ENCODE peak calls at places on chromosomes 5 and 9, in seven cellular contexts. One of them, this sample, is unnamed. For H3K4me1, the result is how much of the 10 kb centered on the place peaks cover.

GRCh38 chr5:159552751-159553150 is 222.5 kb upstream of the IL12B start:
- DNase-seq in CD8-positive, alpha-beta memory T cell: no peak
- DNase-seq in PC-3: peak
- DNase-seq in ascending aorta: no peak
- DNase-seq in pancreas: no peak
- DNase-seq in breast epithelium: no peak
- DNase-seq in HCT116: no peak
- DNase-seq in this sample: no peak

GRCh38 chr5:25345240-25345771 is 700.5 kb upstream of the CDH10 start:
- DNase-seq in CD8-positive, alpha-beta memory T cell: no peak
- DNase-seq in PC-3: no peak
- DNase-seq in ascending aorta: no peak
- DNase-seq in pancreas: no peak
- DNase-seq in breast epithelium: no peak
- DNase-seq in HCT116: no peak
- DNase-seq in this sample: no peak

GRCh38 chr5:35195472-35195852 is 34.8 kb downstream of the PRLR start:
- DNase-seq in CD8-positive, alpha-beta memory T cell: no peak
- DNase-seq in PC-3: no peak
- DNase-seq in ascending aorta: no peak
- DNase-seq in pancreas: no peak
- DNase-seq in breast epithelium: no peak
- DNase-seq in HCT116: no peak
- DNase-seq in this sample: no peak

GRCh38 chr5:33601881-33602280 is 161.1 kb downstream of the TARS1 start:
- DNase-seq in CD8-positive, alpha-beta memory T cell: no peak
- DNase-seq in PC-3: no peak
- DNase-seq in ascending aorta: no peak
- DNase-seq in pancreas: no peak
- DNase-seq in breast epithelium: no peak
- DNase-seq in HCT116: no peak
- DNase-seq in this sample: peak

GRCh38 chr9:92180669-92181181 is 65.5 kb upstream of the SPTLC1 start:
- DNase-seq in CD8-positive, alpha-beta memory T cell: no peak
- DNase-seq in PC-3: peak
- DNase-seq in ascending aorta: no peak
- DNase-seq in pancreas: no peak
- DNase-seq in breast epithelium: no peak
- DNase-seq in HCT116: no peak
- DNase-seq in this sample: no peak

GRCh38 chr5:9619331-9620092 is 10.6 kb downstream of the TAS2R1 start:
- DNase-seq in CD8-positive, alpha-beta memory T cell: no peak
- DNase-seq in PC-3: no peak
- DNase-seq in ascending aorta: no peak
- DNase-seq in pancreas: no peak
- DNase-seq in breast epithelium: no peak
- DNase-seq in HCT116: no peak
- DNase-seq in this sample: peak

GRCh38 chr9:78278177-78278777 is 18.6 kb upstream of the PSAT1 start:
- DNase-seq in CD8-positive, alpha-beta memory T cell: no peak
- DNase-seq in PC-3: no peak
- DNase-seq in ascending aorta: no peak
- DNase-seq in pancreas: no peak
- DNase-seq in breast epithelium: no peak
- DNase-seq in HCT116: no peak
- DNase-seq in this sample: no peak

GRCh38 chr5:84384604-84385575 is at the start of gene EDIL3:
- DNase-seq in CD8-positive, alpha-beta memory T cell: no peak
- DNase-seq in PC-3: no peak
- DNase-seq in ascending aorta: peak
- DNase-seq in pancreas: no peak
- DNase-seq in breast epithelium: no peak
- DNase-seq in HCT116: no peak
- DNase-seq in this sample: peak

GRCh38 chr5:173823274-173823644 is 64.9 kb upstream of the CPEB4 start:
- DNase-seq in CD8-positive, alpha-beta memory T cell: no peak
- DNase-seq in PC-3: no peak
- DNase-seq in ascending aorta: no peak
- DNase-seq in pancreas: no peak
- DNase-seq in breast epithelium: no peak
- DNase-seq in HCT116: no peak
- DNase-seq in this sample: no peak

GRCh38 chr5:173826921-173827350 is 61.2 kb upstream of the CPEB4 start:
- DNase-seq in CD8-positive, alpha-beta memory T cell: no peak
- DNase-seq in PC-3: no peak
- DNase-seq in ascending aorta: no peak
- DNase-seq in pancreas: no peak
- DNase-seq in breast epithelium: no peak
- DNase-seq in HCT116: no peak
- DNase-seq in this sample: no peak

GRCh38 chr5:173823721-173824567 is 64.2 kb upstream of the CPEB4 start:
- DNase-seq in CD8-positive, alpha-beta memory T cell: no peak
- DNase-seq in PC-3: peak
- DNase-seq in ascending aorta: no peak
- DNase-seq in pancreas: peak
- DNase-seq in breast epithelium: peak
- DNase-seq in HCT116: no peak
- DNase-seq in this sample: peak

GRCh38 chr5:173826179-173826920 is 61.8 kb upstream of the CPEB4 start:
- DNase-seq in CD8-positive, alpha-beta memory T cell: no peak
- DNase-seq in PC-3: no peak
- DNase-seq in ascending aorta: no peak
- DNase-seq in pancreas: peak
- DNase-seq in breast epithelium: no peak
- DNase-seq in HCT116: no peak
- DNase-seq in this sample: no peak

DNA sequence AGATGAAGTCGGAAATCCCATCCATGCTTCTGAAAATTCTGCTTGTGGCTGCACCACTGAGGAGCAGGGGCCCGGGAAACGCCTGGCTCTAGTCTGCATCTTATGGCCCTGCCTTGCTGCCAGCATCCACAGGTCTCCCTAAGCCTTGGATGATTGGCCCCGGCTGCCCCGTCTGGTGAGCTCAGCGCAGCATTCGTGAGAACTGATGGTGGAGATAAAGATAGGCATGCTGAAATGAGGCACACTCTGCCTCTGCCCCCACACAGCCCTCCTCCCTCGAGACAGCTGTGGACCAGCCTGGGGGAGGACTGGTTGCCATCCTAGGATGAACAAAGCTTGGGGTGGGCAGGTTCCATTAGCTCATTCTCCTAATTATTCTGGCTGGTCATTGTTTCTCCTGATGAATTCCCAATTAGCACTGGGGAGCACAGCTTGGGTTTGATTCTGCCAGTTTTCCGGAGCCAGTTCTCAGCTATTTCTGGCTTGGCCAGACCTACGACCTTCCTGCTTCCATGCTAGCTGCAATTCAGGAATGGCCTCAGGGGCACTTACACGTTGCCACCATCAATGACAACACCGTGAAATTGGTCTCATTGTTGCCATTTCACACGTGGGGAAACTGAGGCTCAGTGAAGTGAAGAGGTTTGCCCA is 62.8 kb upstream of the CPEB4 start:
- DNase-seq in CD8-positive, alpha-beta memory T cell: no peak
- DNase-seq in PC-3: no peak
- DNase-seq in ascending aorta: no peak
- DNase-seq in pancreas: no peak
- DNase-seq in breast epithelium: no peak
- DNase-seq in HCT116: no peak
- DNase-seq in this sample: no peak
- H3K4me1 ChIP-seq in CD8-positive, alpha-beta memory T cell: under half
- H3K4me1 ChIP-seq in PC-3: under half
- H3K4me1 ChIP-seq in ascending aorta: under half
- H3K4me1 ChIP-seq in pancreas: under half
- H3K4me1 ChIP-seq in breast epithelium: under half
- H3K4me1 ChIP-seq in HCT116: under half
- H3K4me1 ChIP-seq in this sample: half or more

GRCh38 chr5:132489871-132490483 is 596 bp downstream of the IRF1 start:
- DNase-seq in CD8-positive, alpha-beta memory T cell: no peak
- DNase-seq in PC-3: peak
- DNase-seq in ascending aorta: peak
- DNase-seq in pancreas: peak
- DNase-seq in breast epithelium: peak
- DNase-seq in HCT116: no peak
- DNase-seq in this sample: no peak
- H3K4me1 ChIP-seq in CD8-positive, alpha-beta memory T cell: half or more
- H3K4me1 ChIP-seq in PC-3: under half
- H3K4me1 ChIP-seq in ascending aorta: under half
- H3K4me1 ChIP-seq in pancreas: under half
- H3K4me1 ChIP-seq in breast epithelium: under half
- H3K4me1 ChIP-seq in HCT116: under half
- H3K4me1 ChIP-seq in this sample: under half

DNA sequence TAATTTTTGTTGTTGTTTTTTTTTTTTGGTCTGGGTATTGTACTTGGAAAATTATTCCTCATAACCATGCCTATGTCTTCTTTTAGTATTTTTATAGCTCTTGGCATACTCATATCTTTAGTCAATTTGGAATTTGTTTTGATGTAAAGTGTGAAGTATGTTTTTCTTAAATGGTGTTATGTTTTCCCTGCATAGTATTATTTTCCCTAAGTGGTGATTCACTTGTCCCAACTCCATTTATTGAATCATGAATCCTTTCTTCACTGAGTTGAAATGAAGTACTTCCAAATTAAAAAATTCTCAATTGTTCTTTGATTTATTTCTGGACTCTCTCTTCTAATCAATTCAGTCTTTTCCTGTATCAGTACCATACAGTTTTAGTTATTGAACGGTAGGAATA is 46.5 kb downstream of the POLK start:
- DNase-seq in CD8-positive, alpha-beta memory T cell: no peak
- DNase-seq in PC-3: no peak
- DNase-seq in ascending aorta: no peak
- DNase-seq in pancreas: no peak
- DNase-seq in breast epithelium: no peak
- DNase-seq in HCT116: no peak
- DNase-seq in this sample: no peak
- H3K4me1 ChIP-seq in CD8-positive, alpha-beta memory T cell: under half
- H3K4me1 ChIP-seq in PC-3: under half
- H3K4me1 ChIP-seq in ascending aorta: under half
- H3K4me1 ChIP-seq in pancreas: under half
- H3K4me1 ChIP-seq in breast epithelium: under half
- H3K4me1 ChIP-seq in HCT116: under half
- H3K4me1 ChIP-seq in this sample: under half

DNA sequence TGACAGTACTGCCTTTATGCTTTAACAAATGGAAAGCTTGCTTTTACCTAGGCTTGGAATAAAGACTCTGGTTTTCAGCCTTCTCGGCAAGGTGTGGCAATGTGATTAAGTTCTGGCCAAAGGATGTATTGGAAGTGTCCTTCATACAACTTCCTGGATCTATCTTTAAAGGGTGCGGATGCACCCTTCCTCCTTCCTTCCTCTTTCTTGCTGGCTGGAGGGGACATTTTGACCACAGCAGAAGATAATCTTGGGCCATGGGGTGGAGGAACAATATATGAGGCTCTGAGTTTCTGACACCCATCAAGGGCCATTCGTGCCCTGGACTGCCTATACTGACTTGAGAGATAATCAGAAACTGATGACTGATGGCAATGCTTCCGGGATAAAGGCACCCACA is 145.7 kb downstream of the ACER2 start:
- DNase-seq in CD8-positive, alpha-beta memory T cell: no peak
- DNase-seq in PC-3: no peak
- DNase-seq in ascending aorta: no peak
- DNase-seq in pancreas: no peak
- DNase-seq in breast epithelium: no peak
- DNase-seq in HCT116: no peak
- DNase-seq in this sample: no peak
- H3K4me1 ChIP-seq in CD8-positive, alpha-beta memory T cell: under half
- H3K4me1 ChIP-seq in PC-3: under half
- H3K4me1 ChIP-seq in ascending aorta: under half
- H3K4me1 ChIP-seq in pancreas: under half
- H3K4me1 ChIP-seq in breast epithelium: under half
- H3K4me1 ChIP-seq in HCT116: under half
- H3K4me1 ChIP-seq in this sample: under half

DNA sequence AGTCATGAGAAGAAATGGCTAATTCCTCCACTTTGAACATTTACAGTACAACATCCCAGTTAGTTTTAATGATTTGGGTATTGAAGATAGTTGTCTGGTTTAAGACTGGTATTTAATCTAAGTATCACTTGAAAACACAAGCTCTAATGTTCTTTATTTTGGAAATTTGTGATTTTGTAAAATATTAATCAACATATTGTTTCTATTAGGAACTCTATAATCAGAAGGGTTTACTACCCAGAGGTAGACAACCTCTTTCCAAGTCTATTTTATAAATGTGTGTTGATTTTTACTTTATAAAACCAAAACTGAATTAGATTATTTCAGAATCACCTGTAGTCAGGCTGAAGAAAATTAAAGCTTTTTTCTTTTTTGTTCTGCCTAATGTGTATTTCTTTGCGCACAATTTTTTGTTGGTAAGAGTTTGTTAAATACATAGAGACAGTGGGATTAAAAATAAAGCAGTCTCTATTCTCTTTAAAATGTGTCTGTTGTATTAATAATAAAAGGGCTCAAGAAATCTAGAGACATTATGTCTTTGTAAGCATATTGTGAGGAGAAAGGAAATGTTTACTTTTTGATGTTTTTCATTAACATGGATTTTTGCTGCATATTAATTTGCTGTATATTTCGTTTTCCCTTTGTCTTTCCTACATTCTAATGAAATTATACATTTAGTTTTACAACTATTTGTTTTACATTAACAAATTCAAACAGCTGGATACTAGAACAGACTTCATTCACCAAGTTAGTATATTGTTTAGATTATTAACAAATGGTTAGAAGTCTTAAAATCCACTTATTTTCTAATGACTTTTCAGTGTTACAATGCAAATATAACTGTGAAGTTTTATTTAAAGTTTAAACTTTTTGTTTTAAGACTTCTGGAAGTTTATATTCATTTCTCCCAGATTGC is 3.8 kb upstream of the PURA start:
- DNase-seq in CD8-positive, alpha-beta memory T cell: no peak
- DNase-seq in PC-3: no peak
- DNase-seq in ascending aorta: no peak
- DNase-seq in pancreas: no peak
- DNase-seq in breast epithelium: no peak
- DNase-seq in HCT116: no peak
- DNase-seq in this sample: no peak
- H3K4me1 ChIP-seq in CD8-positive, alpha-beta memory T cell: half or more
- H3K4me1 ChIP-seq in PC-3: under half
- H3K4me1 ChIP-seq in ascending aorta: under half
- H3K4me1 ChIP-seq in pancreas: under half
- H3K4me1 ChIP-seq in breast epithelium: under half
- H3K4me1 ChIP-seq in HCT116: under half
- H3K4me1 ChIP-seq in this sample: under half